ENCODE peak calls at places on chromosome 22, in four cellular contexts. S is PC-9, W is left lung, A is dorsolateral prefrontal cortex. N is an unnamed sample.

GRCh38 chr22:38733329-38734202 is 22.2 kb downstream of the SUN2 start:
- DNase-seq in S (peak; percentile 52), W (peak; percentile 85), A (peak; percentile 73), N (peak; percentile 91)

GRCh38 chr22:30348395-30348794 is 8.3 kb downstream of the SF3A1 start:
- DNase-seq in S (no peak), W (no peak), A (no peak), N (no peak)

GRCh38 chr22:26321469-26321913 is 107.6 kb upstream of the ASPHD2 start:
- DNase-seq in S (no peak), W (no peak), A (peak; percentile 38), N (no peak)

GRCh38 chr22:25845985-25846745 is 104.2 kb downstream of the MYO18B start:
- DNase-seq in S (no peak), W (no peak), A (no peak), N (no peak)

GRCh38 chr22:27255580-27255979 is 546.0 kb downstream of the MN1 start:
- DNase-seq in S (no peak), W (no peak), A (no peak), N (no peak)

GRCh38 chr22:22156716-22157499 is 87.7 kb upstream of the VPREB1 start:
- DNase-seq in S (peak; percentile 27), W (no peak), A (no peak), N (no peak)

GRCh38 chr22:40434101-40434500 is 63.7 kb downstream of the SGSM3 start:
- DNase-seq in S (no peak), W (no peak), A (no peak), N (no peak)

GRCh38 chr22:42194953-42195352 is 64.3 kb upstream of the CYP2D6 start:
- DNase-seq in S (peak; percentile 50), W (no peak), A (no peak), N (no peak)

GRCh38 chr22:35098921-35099320 is 33.0 kb downstream of the ISX start:
- DNase-seq in S (no peak), W (no peak), A (no peak), N (no peak)

GRCh38 chr22:30325724-30326703 is 727 bp downstream of the TBC1D10A start:
- DNase-seq in S (no peak), W (no peak), A (no peak), N (no peak)

GRCh38 chr22:17774928-17775675 is 833 bp upstream of the BID start:
- DNase-seq in S (no peak), W (no peak), A (no peak), N (no peak)
- H3K27ac ChIP-seq in S (no peak overlapping the region), W (no peak overlapping the region), A (peak overlapping the region; percentile 46), N (peak overlapping the region; percentile 52)

DNA sequence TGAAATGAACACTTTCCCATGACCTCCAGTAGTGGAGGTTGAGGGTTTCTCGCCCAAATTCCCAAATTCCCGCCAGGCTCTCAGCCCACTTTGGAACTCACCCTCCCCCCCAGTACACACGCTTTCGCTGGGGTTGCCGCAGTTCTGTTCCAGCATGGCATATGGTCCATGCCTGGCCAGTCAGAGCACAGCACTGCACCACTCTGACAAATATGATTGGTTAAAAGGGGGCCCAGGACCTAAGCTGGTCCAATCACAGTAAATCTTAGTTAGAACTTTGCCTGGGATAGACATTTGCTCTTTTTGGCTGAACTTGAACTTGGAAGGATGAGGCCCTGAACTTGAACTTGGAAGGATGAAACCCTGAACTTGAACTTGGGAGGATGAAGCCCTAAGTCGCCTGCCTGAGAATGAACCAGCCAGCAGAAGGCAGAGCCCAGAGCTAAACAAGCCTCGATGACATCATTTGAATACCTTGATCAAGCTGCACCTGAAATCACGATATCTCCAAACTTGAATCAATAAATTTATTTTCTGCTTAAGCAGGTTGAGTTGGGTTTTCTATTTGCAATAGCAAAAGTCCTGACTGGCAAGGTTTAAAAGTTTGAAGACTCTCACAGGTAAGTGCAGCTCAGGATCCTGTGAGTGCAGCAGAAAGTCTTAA is 12.6 kb upstream of the SSTR3 start:
- DNase-seq in S (no peak), W (peak; percentile 37), A (no peak), N (no peak)
- H3K27ac ChIP-seq in S (no peak overlapping the region), W (no peak overlapping the region), A (no peak overlapping the region), N (no peak overlapping the region)

GRCh38 chr22:37215890-37216289 is 3.6 kb upstream of the SSTR3 start:
- DNase-seq in S (no peak), W (no peak), A (no peak), N (no peak)
- H3K27ac ChIP-seq in S (no peak overlapping the region), W (no peak overlapping the region), A (no peak overlapping the region), N (no peak overlapping the region)

DNA sequence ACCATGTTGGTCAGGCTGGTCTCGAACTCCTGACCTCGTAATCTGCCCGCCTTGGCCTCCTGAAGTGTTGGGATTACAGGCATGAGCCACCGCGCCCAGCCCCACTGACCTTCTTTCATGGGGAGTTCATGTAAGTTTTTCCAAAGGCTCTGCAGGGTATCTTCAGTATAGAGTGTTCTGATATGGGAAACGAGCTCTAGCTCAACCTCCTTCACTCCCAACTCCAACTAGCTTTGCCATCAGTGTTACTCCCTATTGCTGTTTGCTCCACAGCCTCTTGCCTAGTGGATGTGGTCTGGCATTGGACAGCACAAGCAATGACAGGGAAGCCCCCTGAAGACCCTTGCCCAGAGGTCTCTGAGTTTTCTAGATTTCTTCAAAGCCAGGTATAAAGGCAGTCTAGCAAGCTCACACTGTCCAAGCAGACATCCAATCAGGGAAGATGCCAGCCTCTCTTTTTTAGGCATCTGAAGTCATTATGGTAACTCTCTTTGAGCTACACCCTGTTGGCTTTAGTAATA is 41.2 kb upstream of the CLDN5 start:
- DNase-seq in S (no peak), W (no peak), A (no peak), N (no peak)
- H3K27ac ChIP-seq in S (no peak overlapping the region), W (no peak overlapping the region), A (no peak overlapping the region), N (no peak overlapping the region)

GRCh38 chr22:37379085-37379484 is 48.2 kb downstream of the ELFN2 start:
- DNase-seq in S (peak; percentile 16), W (no peak), A (no peak), N (no peak)
- H3K27ac ChIP-seq in S (no peak overlapping the region), W (no peak overlapping the region), A (peak overlapping the region; percentile 74), N (no peak overlapping the region)

DNA sequence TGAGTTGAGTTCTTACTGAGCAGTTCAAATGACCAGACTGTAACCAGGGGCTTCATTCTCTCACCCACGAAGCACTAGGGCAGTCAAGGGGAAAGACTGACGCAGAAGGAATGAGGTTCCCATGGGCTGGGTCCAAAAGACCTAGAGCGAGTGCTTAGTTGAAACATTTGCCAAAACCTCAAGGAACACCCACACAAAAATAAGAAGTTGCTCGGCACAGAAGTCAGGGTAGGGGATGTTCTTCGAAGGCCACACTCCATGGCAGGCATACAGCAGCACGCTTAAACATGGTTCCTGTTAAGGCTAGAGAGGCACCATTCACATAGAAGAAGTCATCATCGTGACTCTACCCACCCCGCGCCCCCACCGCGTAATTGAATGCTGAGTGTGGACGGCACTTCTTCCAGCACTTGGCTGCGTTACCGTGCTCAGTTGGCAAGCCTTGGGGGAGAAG is 52.9 kb downstream of the TIMP3 start:
- DNase-seq in S (no peak), W (no peak), A (no peak), N (no peak)
- H3K27ac ChIP-seq in S (no peak overlapping the region), W (no peak overlapping the region), A (peak overlapping the region; percentile 83), N (no peak overlapping the region)

GRCh38 chr22:46094676-46095075 is 55.6 kb upstream of the PPARA start:
- DNase-seq in S (no peak), W (peak; percentile 55), A (no peak), N (no peak)

GRCh38 chr22:46092646-46093410 is 57.5 kb upstream of the PPARA start:
- DNase-seq in S (no peak), W (peak; percentile 50), A (no peak), N (no peak)

GRCh38 chr22:46092011-46092410 is 58.3 kb upstream of the PPARA start:
- DNase-seq in S (no peak), W (peak; percentile 57), A (no peak), N (no peak)

GRCh38 chr22:46096051-46096450 is 54.3 kb upstream of the PPARA start:
- DNase-seq in S (no peak), W (peak; percentile 49), A (no peak), N (no peak)

GRCh38 chr22:46093796-46094195 is 56.5 kb upstream of the PPARA start:
- DNase-seq in S (no peak), W (peak; percentile 38), A (no peak), N (no peak)
- H3K27ac ChIP-seq in S (no peak overlapping the region), W (no peak overlapping the region), A (peak overlapping the region; percentile 99), N (peak overlapping the region; percentile 42)